ENCODE peak calls at places on chromosomes 7 and 10, in nine cellular contexts. O is left colon; K is stimulated activated naive CD4-positive, alpha-beta T cell treated with Interleukin-2 at 50 U/mL for 16 hours; W is AG10803; V is HFFc6; F is non-pigmented ciliary epithelial cell; U is NCI-H2081; H is CD4-positive, CD25-positive, alpha-beta regulatory T cell; I is NAMALWA. N is an unnamed sample.
A peak's percentile ranks its signal among the peaks of the same experiment; 100 is the strongest.

GRCh38 chr7:74317146-74317782 is 28.1 kb downstream of the CLIP2 start:
- DNase-seq in O (no peak), K (no peak), W (no peak), V (no peak), F (no peak), U (no peak), H (no peak), I (no peak), N (no peak)

GRCh38 chr7:602341-603141 is 82.9 kb upstream of the PDGFA start:
- DNase-seq in O (peak; percentile 33), K (peak; percentile 79), W (no peak), V (no peak), F (no peak), U (no peak), H (peak; percentile 58), I (no peak), N (no peak)

GRCh38 chr7:44769381-44770209 is 20.9 kb downstream of the ZMIZ2 start:
- DNase-seq in O (no peak), K (no peak), W (peak; percentile 77), V (peak; percentile 30), F (no peak), U (no peak), H (peak; percentile 69), I (peak; percentile 40), N (peak; percentile 82)

GRCh38 chr7:101954494-101954893 is 137.1 kb downstream of the CUX1 start:
- DNase-seq in O (no peak), K (no peak), W (no peak), V (no peak), F (no peak), U (no peak), H (no peak), I (no peak), N (no peak)

GRCh38 chr10:69449841-69450240 is 1.4 kb upstream of the TSPAN15 start:
- DNase-seq in O (peak; percentile 75), K (peak; percentile 16), W (peak; percentile 66), V (peak; percentile 53), F (no peak), U (peak; percentile 37), H (peak; percentile 78), I (peak; percentile 79), N (peak; percentile 47)

GRCh38 chr7:44637788-44638594 is 31.6 kb downstream of the OGDH start:
- DNase-seq in O (peak; percentile 60), K (peak; percentile 85), W (peak; percentile 92), V (peak; percentile 79), F (no peak), U (no peak), H (peak; percentile 97), I (peak; percentile 60), N (no peak)

GRCh38 chr10:71252195-71252594 is 39.8 kb downstream of the UNC5B start:
- DNase-seq in O (peak; percentile 86), K (no peak), W (no peak), V (no peak), F (no peak), U (no peak), H (no peak), I (no peak), N (no peak)

GRCh38 chr7:142587578-142588191 is 161.6 kb upstream of the PRSS1 start:
- DNase-seq in O (no peak), K (no peak), W (peak; percentile 81), V (peak; percentile 81), F (no peak), U (peak; percentile 63), H (peak; percentile 73), I (peak; percentile 92), N (peak; percentile 53)

GRCh38 chr7:99460651-99461050 is 5.3 kb downstream of the ATP5MF start:
- DNase-seq in O (no peak), K (no peak), W (no peak), V (no peak), F (no peak), U (no peak), H (no peak), I (peak; percentile 40), N (no peak)